ENCODE peak calls at places on chromosomes 13 and 19, in seven cellular contexts. K is breast epithelium, D is prostate gland, T is spleen, Y is HCT116, B is endothelial cell of umbilical vein, U is stomach. W is an unnamed sample.

GRCh38 chr13:112965103-112965502 is 3.9 kb upstream of the MCF2L start:
- DNase-seq in D (no peak), U (no peak), T (peak), K (no peak), B (no peak), Y (no peak), W (no peak)

GRCh38 chr19:55146078-55146647 is 2.8 kb downstream of the TNNT1 start:
- DNase-seq in D (no peak), T (no peak), B (no peak), K (no peak), U (no peak), Y (peak), W (peak)

GRCh38 chr19:8458380-8458779 is 13.6 kb downstream of the HNRNPM start:
- DNase-seq in T (no peak), D (no peak), Y (no peak), B (no peak), U (peak), K (no peak), W (no peak)

GRCh38 chr19:6279931-6280591 is at the start of gene MLLT1:
- DNase-seq in T (peak), B (peak), U (peak), K (peak), D (peak), Y (peak), W (peak)

GRCh38 chr13:98454389-98454881 is 122.5 kb downstream of the STK24 start:
- DNase-seq in B (peak), K (no peak), U (no peak), Y (no peak), T (no peak), D (peak), W (no peak)

GRCh38 chr19:35341565-35342225 is 6.0 kb upstream of the FFAR1 start:
- DNase-seq in Y (no peak), B (no peak), D (no peak), K (no peak), U (no peak), T (peak), W (no peak)

GRCh38 chr13:67518785-67519184 is 288.6 kb upstream of the PCDH9 start:
- DNase-seq in D (no peak), U (no peak), T (no peak), Y (no peak), B (no peak), K (no peak), W (no peak)

GRCh38 chr13:74243637-74244526 is 109.7 kb upstream of the KLF12 start:
- DNase-seq in D (no peak), T (no peak), U (no peak), K (no peak), Y (no peak), B (peak), W (no peak)

GRCh38 chr13:110528371-110528770 is 33.2 kb downstream of the RAB20 start:
- DNase-seq in B (no peak), Y (no peak), T (no peak), D (no peak), K (no peak), U (no peak), W (no peak)

GRCh38 chr19:11381535-11382369 is 2.4 kb downstream of the EPOR start:
- DNase-seq in T (peak), D (no peak), K (no peak), B (peak), Y (peak), U (peak), W (peak)

GRCh38 chr13:46173656-46174055 is 8.3 kb downstream of the LCP1 start:
- DNase-seq in B (no peak), Y (no peak), D (no peak), U (no peak), T (no peak), K (no peak), W (no peak)

GRCh38 chr19:37931941-37932655 is 25.1 kb downstream of the SIPA1L3 start:
- DNase-seq in B (peak), Y (peak), K (peak), U (peak), D (peak), T (peak), W (peak)

GRCh38 chr13:102879793-102880499 is 34.1 kb downstream of the ERCC5 start:
- DNase-seq in K (no peak), Y (no peak), D (no peak), B (no peak), T (no peak), U (no peak), W (no peak)

GRCh38 chr13:102878491-102878890 is 32.7 kb downstream of the ERCC5 start:
- DNase-seq in Y (no peak), U (no peak), D (no peak), K (no peak), B (peak), T (no peak), W (no peak)

GRCh38 chr13:102877285-102877684 is 31.5 kb downstream of the ERCC5 start:
- DNase-seq in Y (no peak), K (no peak), U (no peak), D (no peak), B (no peak), T (no peak), W (no peak)

DNA sequence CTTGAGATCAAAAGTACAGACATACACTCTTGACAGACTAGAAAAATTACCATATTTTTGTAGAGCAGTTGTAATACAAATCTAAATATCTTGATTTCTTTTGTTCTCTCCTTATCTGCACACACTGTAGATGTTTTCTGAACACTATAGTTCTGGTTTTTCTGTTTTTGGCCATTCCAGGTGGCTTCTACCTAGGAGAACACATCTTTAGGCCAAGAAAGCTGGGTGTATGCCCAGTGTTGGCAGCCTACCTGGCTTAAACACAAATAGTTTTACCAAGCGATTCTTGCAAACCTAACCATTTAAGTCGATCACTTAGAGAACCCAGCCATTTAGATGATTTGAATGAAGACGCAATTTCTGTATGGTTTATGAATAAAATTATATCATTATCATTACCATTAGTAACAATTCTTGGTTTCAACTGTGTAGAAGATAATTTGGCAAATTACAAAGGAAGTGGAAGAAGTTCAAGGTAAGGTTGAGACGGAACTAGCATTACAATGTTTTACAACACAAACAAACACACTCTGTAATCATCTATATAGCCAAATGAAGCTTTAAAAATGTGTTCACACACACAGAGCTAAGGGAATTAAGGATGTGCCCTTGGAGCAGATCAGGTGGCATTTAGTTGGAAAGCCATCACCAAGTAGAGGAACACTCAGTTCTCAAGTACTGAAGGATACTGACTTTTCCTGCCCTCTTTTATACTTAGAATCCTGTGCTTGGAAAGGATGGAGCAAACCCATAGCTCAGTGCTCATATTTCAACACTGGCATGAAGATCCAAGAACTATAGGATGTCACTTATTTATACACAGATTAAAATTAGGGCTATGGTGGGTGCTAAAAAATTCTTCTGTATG is 36.2 kb downstream of the ERCC5 start:
- DNase-seq in T (no peak), Y (no peak), U (no peak), K (peak), B (no peak), D (peak), W (no peak)
- TF ChIP-seq POLR2AphosphoS5 in T (no peak), Y (no peak), U (no peak), K (no peak), B (no peak), D (no peak), W (no peak)

GRCh38 chr13:52776726-52777125 is 37.1 kb upstream of the CNMD start:
- DNase-seq in K (no peak), T (no peak), D (no peak), U (no peak), B (no peak), Y (no peak), W (no peak)
- TF ChIP-seq POLR2A in K (no peak), T (no peak), D (no peak), U (no peak), B (no peak), Y (no peak), W (no peak)

GRCh38 chr13:49629196-49629938 is 1.1 kb downstream of the ARL11 start:
- DNase-seq in B (peak), U (no peak), Y (no peak), K (no peak), D (no peak), T (no peak), W (no peak)

GRCh38 chr13:49624207-49624606 is 4.1 kb upstream of the ARL11 start:
- DNase-seq in T (no peak), K (no peak), Y (no peak), U (no peak), B (no peak), D (no peak), W (no peak)

GRCh38 chr13:49627831-49628652 is at the start of gene ARL11:
- DNase-seq in U (peak), D (no peak), T (peak), B (no peak), K (peak), Y (no peak), W (peak)

GRCh38 chr13:49622174-49622946 is 5.9 kb upstream of the ARL11 start:
- DNase-seq in T (no peak), D (no peak), B (peak), U (no peak), Y (no peak), K (no peak), W (no peak)

GRCh38 chr13:49625392-49626137 is 2.7 kb upstream of the ARL11 start:
- DNase-seq in Y (no peak), B (no peak), K (no peak), D (no peak), T (peak), U (peak), W (no peak)
- TF ChIP-seq POLR2AphosphoS5 in Y (no peak), B (no peak), K (no peak), D (no peak), T (peak), U (no peak), W (no peak)

GRCh38 chr13:19591864-19592263 is 30.5 kb upstream of the TPTE2 start:
- DNase-seq in Y (no peak), T (no peak), K (no peak), U (no peak), D (no peak), B (no peak), W (no peak)

GRCh38 chr13:19587635-19588300 is 26.4 kb upstream of the TPTE2 start:
- DNase-seq in D (no peak), B (peak), K (no peak), U (no peak), T (no peak), Y (peak), W (no peak)

GRCh38 chr13:19589312-19589711 is 28.0 kb upstream of the TPTE2 start:
- DNase-seq in U (no peak), D (no peak), K (no peak), Y (no peak), T (no peak), B (no peak), W (no peak)

GRCh38 chr13:19590423-19590822 is 29.1 kb upstream of the TPTE2 start:
- DNase-seq in B (no peak), Y (no peak), U (no peak), K (no peak), D (no peak), T (no peak), W (no peak)

DNA sequence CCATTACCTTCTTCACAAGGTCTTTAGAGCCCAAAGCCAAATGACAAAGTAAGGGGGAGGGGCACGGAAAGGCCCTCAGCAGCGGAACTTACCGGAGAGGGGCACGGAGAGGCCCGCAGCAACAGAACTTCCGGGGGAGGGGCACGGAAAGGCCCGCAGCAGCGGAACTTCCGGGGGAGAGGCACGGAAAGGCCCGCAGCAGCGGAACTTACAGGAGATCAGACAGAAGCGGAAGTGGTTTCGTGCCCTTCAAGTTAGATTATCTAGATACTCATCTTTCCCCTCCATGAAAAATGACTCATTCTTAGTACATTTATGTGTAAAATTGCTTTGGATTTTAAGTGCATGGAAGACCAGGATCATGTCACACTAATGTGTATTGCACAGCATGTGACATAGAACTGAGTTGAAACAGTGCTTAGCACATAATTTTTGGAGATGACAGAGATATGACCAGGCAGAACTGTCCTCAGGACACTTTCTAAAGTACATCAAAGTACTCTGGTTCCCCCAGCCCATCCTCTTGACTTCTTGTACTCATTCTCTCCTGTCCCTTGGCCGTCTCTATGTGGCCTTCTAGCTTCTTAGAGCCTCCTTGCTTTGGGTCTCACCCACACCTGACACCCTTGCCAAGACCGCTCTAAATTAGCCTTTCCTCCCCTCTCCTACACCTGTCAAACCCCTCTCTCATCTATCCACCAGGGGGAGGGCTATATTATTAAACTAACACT is 25.7 kb upstream of the TPTE2 start:
- DNase-seq in D (no peak), Y (no peak), K (no peak), T (peak), B (no peak), U (peak), W (peak)
- TF ChIP-seq POLR2A in D (no peak), Y (peak), K (no peak), T (no peak), B (no peak), U (no peak), W (no peak)

GRCh38 chr19:17606786-17607185 is 51.3 kb downstream of the COLGALT1 start:
- DNase-seq in Y (no peak), T (no peak), K (no peak), B (no peak), U (no peak), D (no peak), W (no peak)

GRCh38 chr19:17604372-17605025 is 49.0 kb downstream of the COLGALT1 start:
- DNase-seq in B (no peak), T (no peak), K (no peak), U (no peak), D (no peak), Y (no peak), W (no peak)

GRCh38 chr19:17607936-17608335 is 52.5 kb downstream of the COLGALT1 start:
- DNase-seq in D (no peak), B (no peak), K (no peak), U (no peak), Y (no peak), T (no peak), W (no peak)

GRCh38 chr19:17605117-17605516 is 49.7 kb downstream of the COLGALT1 start:
- DNase-seq in Y (no peak), T (no peak), D (no peak), K (no peak), B (no peak), U (no peak), W (no peak)

DNA sequence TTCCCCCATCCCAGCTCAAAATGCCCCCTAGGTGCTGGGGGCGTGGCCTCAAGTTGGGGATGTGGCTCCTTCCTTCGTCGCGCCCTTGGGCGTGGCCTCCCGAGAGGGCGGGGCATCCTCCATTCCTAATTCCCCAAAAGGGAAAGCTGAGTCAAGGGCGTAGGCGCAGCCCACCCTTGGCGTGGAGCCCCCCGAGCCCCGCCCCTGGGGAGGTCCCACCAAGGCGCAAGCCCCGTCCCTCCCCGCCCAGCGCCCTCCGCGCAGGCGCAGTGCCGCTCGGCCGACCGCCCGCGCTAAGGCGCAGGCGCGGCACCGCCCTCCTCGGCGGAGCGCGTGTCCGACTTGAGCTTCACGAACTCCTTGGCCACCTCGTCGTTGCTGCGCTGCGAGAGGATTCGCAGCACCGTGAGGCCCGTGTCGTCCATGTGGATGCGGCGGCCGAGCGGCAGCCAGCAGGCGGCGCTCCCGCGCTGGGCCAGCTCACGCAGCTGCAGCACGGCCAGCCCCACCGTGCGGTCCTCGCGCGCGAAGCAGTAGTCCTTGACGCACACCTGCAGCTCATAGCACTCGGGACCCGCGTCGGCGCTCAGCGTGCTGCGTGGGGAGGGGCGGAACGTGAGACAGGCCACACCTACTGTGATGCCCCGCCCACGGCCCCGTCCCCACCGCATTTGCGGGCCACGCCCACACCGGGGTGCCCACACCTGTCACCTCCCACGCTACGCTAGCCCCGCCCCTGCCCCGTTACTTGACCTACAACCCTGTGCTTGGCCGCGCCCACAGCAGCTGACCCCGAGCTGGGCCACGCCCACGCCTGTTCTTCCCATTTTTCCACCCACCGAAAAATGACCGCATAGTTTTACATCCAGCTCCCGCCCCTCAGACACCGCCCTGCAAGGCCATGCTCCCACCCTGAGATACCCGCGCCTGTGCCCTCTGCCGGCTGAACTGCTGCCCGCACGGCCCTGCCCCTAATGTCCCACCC is 50.6 kb downstream of the COLGALT1 start:
- DNase-seq in D (peak), U (peak), T (peak), Y (peak), B (peak), K (peak), W (peak)
- TF ChIP-seq POLR2AphosphoS5 in D (no peak), U (no peak), T (peak), Y (peak), B (peak), K (no peak), W (no peak)

GRCh38 chr13:37914781-37915391 is 45.3 kb upstream of the TRPC4 start:
- DNase-seq in U (no peak), D (no peak), T (no peak), B (peak), K (no peak), Y (no peak), W (no peak)
- TF ChIP-seq POLR2A in U (no peak), D (no peak), T (no peak), B (no peak), K (no peak), Y (no peak), W (no peak)

GRCh38 chr19:9872618-9873242 is 37.6 kb downstream of the PIN1 start:
- DNase-seq in T (no peak), D (no peak), Y (no peak), U (no peak), K (no peak), B (no peak), W (no peak)
- TF ChIP-seq POLR2AphosphoS5 in T (no peak), D (no peak), Y (no peak), U (no peak), K (no peak), B (no peak), W (no peak)

W was measured in GM12891.